ENCODE peak calls at places on chromosome 12, in eight cellular contexts. Z, O, W, P, F, I, K and E are unnamed samples.
A peak's percentile ranks its signal among the peaks of the same experiment; 100 is the strongest.

GRCh38 chr12:121015825-121016766 is at the start of gene C12orf43:
- DNase-seq in I (peak; percentile 84), K (peak; percentile 97), Z (peak; percentile 91), O (peak; percentile 90), F (peak; percentile 89), P (peak; percentile 93), W (peak; percentile 80), E (peak; percentile 94)

GRCh38 chr12:52207895-52208294 is 16.1 kb upstream of the KRT80 start:
- DNase-seq in P (no peak), F (peak; percentile 62), I (no peak), K (no peak), Z (no peak), O (peak; percentile 96), W (no peak), E (no peak)

GRCh38 chr12:68001486-68002466 is 12.5 kb downstream of the IFNG-AS1 start:
- DNase-seq in O (peak; percentile 14), K (no peak), P (no peak), W (no peak), Z (no peak), I (no peak), F (no peak), E (peak; percentile 49)

GRCh38 chr12:77685112-77685511 is 145.6 kb upstream of the NAV3 start:
- DNase-seq in I (no peak), P (no peak), F (peak; percentile 31), O (peak; percentile 77), Z (no peak), W (no peak), K (peak; percentile 89), E (peak; percentile 57)

GRCh38 chr12:89162704-89163261 is 189.5 kb downstream of the DUSP6 start:
- DNase-seq in K (peak; percentile 74), Z (no peak), W (peak; percentile 0), I (no peak), P (no peak), O (no peak), F (peak; percentile 52), E (no peak)

GRCh38 chr12:12661086-12661485 is 34.9 kb downstream of the GPR19 start:
- DNase-seq in O (no peak), Z (no peak), F (no peak), W (no peak), P (no peak), K (no peak), I (no peak), E (no peak)

GRCh38 chr12:1796515-1797010 is 23.8 kb upstream of the LRTM2 start:
- DNase-seq in I (no peak), F (no peak), K (no peak), P (no peak), Z (no peak), O (no peak), W (no peak), E (no peak)

GRCh38 chr12:101928556-101928955 is 51.2 kb downstream of the DRAM1 start:
- DNase-seq in I (no peak), K (no peak), O (no peak), W (no peak), F (no peak), P (no peak), Z (no peak), E (no peak)

GRCh38 chr12:65875635-65876034 is 51.4 kb downstream of the HMGA2 start:
- DNase-seq in K (no peak), F (no peak), W (no peak), P (no peak), I (no peak), O (no peak), Z (no peak), E (no peak)

GRCh38 chr12:93978553-93978952 is 169.8 kb upstream of the PLXNC1 start:
- DNase-seq in Z (no peak), K (no peak), O (no peak), I (no peak), P (no peak), F (no peak), W (no peak), E (no peak)

GRCh38 chr12:116517431-116518045 is 41.6 kb upstream of the MAP1LC3B2 start:
- DNase-seq in O (no peak), K (no peak), P (no peak), F (no peak), W (no peak), Z (no peak), I (no peak), E (no peak)

GRCh38 chr12:107229827-107230226 is 136.5 kb upstream of the CRY1 start:
- DNase-seq in I (no peak), K (no peak), F (no peak), W (no peak), Z (no peak), O (no peak), P (no peak), E (no peak)

GRCh38 chr12:91043408-91043807 is 14.4 kb downstream of the KERA start:
- DNase-seq in F (no peak), W (no peak), P (no peak), K (no peak), Z (no peak), I (no peak), O (no peak), E (peak; percentile 30)

GRCh38 chr12:47797432-47797831 is 22.3 kb downstream of the HDAC7 start:
- DNase-seq in W (no peak), O (no peak), I (no peak), Z (peak; percentile 47), K (no peak), P (peak; percentile 71), F (no peak), E (no peak)